ENCODE peak calls at places on chromosomes 3 and 15, in five cellular contexts. W is nephron progenitor cell, S is T-cell, G is GM12891, P is AML-193. T is an unnamed sample.

GRCh38 chr15:57527382-57528091 is 64.2 kb upstream of the MYZAP start:
- DNase-seq in P (peak; percentile 49), S (no peak), G (peak; percentile 18), W (peak; percentile 49), T (peak; percentile 67)

GRCh38 chr15:33737687-33738606 is 230.3 kb upstream of the CHRM5 start:
- DNase-seq in P (peak; percentile 4), G (no peak), W (peak; percentile 73), S (no peak), T (no peak)

GRCh38 chr3:149448331-149448831 is 26.1 kb upstream of the TM4SF4 start:
- DNase-seq in P (peak; percentile 92), G (no peak), S (no peak), W (no peak), T (no peak)

GRCh38 chr3:172106989-172107388 is 67.6 kb downstream of the FNDC3B start:
- DNase-seq in S (peak; percentile 66), P (peak; percentile 96), W (no peak), G (no peak), T (peak; percentile 38)

GRCh38 chr3:195932418-195933043 is 24.2 kb upstream of the TNK2 start:
- DNase-seq in W (no peak), S (no peak), G (no peak), P (no peak), T (no peak)

GRCh38 chr3:127264292-127264691 is 23.6 kb downstream of the PRR20G start:
- DNase-seq in W (no peak), P (no peak), S (no peak), G (no peak), T (no peak)

GRCh38 chr15:29064290-29064689 is 178.5 kb downstream of the APBA2 start:
- DNase-seq in W (no peak), P (no peak), S (no peak), G (no peak), T (no peak)

GRCh38 chr3:55169608-55170010 is 241.8 kb upstream of the LRTM1 start:
- DNase-seq in P (no peak), G (no peak), W (no peak), S (no peak), T (peak; percentile 44)

GRCh38 chr3:8988791-8989558 is 25.7 kb upstream of the RAD18 start:
- DNase-seq in P (no peak), G (no peak), W (no peak), S (no peak), T (no peak)

GRCh38 chr3:72629191-72629611 is 219.0 kb downstream of the SHQ1 start:
- DNase-seq in P (peak; percentile 75), S (no peak), G (no peak), W (no peak), T (no peak)

GRCh38 chr15:63860161-63860954 is 26.6 kb upstream of the HERC1 start:
- DNase-seq in W (no peak), G (no peak), S (peak; percentile 78), P (peak; percentile 7), T (no peak)

GRCh38 chr3:40877651-40878463 is 321.4 kb upstream of the CTNNB1 start:
- DNase-seq in G (no peak), P (no peak), S (no peak), W (no peak), T (no peak)

GRCh38 chr3:8712045-8712870 is 21.3 kb upstream of the CAV3 start:
- DNase-seq in S (no peak), P (no peak), G (no peak), W (no peak), T (peak; percentile 35)

GRCh38 chr3:144221771-144222170 is 250.1 kb downstream of the DIPK2A start:
- DNase-seq in W (no peak), S (no peak), P (no peak), G (no peak), T (no peak)

GRCh38 chr3:107994954-107995715 is 95.7 kb downstream of the CD47 start:
- DNase-seq in G (no peak), P (no peak), S (no peak), W (no peak), T (no peak)

GRCh38 chr3:42264399-42265058 is 1.5 kb downstream of the CCK start:
- DNase-seq in P (no peak), G (no peak), S (peak; percentile 1), W (no peak), T (no peak)

GRCh38 chr3:37863949-37864822 is 2.5 kb downstream of the CTDSPL start:
- DNase-seq in G (no peak), P (no peak), S (no peak), W (no peak), T (no peak)

GRCh38 chr15:29048011-29048410 is 162.2 kb downstream of the APBA2 start:
- DNase-seq in S (no peak), W (no peak), P (no peak), G (no peak), T (no peak)

GRCh38 chr3:119360046-119360445 is 65.9 kb downstream of the ARHGAP31 start:
- DNase-seq in W (no peak), G (no peak), P (no peak), S (no peak), T (no peak)

GRCh38 chr15:52787549-52788098 is 2.5 kb downstream of the ONECUT1 start:
- DNase-seq in S (no peak), P (no peak), W (peak; percentile 22), G (no peak), T (no peak)

GRCh38 chr3:48110463-48110862 is 77.8 kb downstream of the CDC25A start:
- DNase-seq in P (no peak), S (no peak), W (no peak), G (no peak), T (no peak)

GRCh38 chr15:100192092-100192695 is 149.6 kb downstream of the ADAMTS17 start:
- DNase-seq in W (no peak), G (no peak), P (no peak), S (no peak), T (no peak)